ENCODE peak calls at places on chromosome 3, in five cellular contexts. N is mesendoderm, C is NCI-H774, F is HEK293T, L is choroid plexus epithelial cell. E is an unnamed sample.

GRCh38 chr3:55160241-55160877 is 232.5 kb upstream of the LRTM1 start:
- DNase-seq in C (no peak), L (peak; percentile 88), N (peak; percentile 45), F (no peak), E (peak; percentile 99)

GRCh38 chr3:72223116-72223515 is 438.2 kb upstream of the PROK2 start:
- DNase-seq in N (no peak), L (peak; percentile 22), C (no peak), F (no peak), E (no peak)

GRCh38 chr3:157865449-157865862 is 240.8 kb downstream of the SHOX2 start:
- DNase-seq in N (peak; percentile 65), F (peak; percentile 78), C (peak; percentile 44), L (peak; percentile 11), E (no peak)

GRCh38 chr3:182092662-182093262 is 381.0 kb downstream of the SOX2 start:
- DNase-seq in L (no peak), N (no peak), F (no peak), C (peak; percentile 64), E (no peak)

GRCh38 chr3:135908225-135908624 is 57.3 kb upstream of the PPP2R3A start:
- DNase-seq in C (no peak), N (peak; percentile 75), L (no peak), F (no peak), E (no peak)

GRCh38 chr3:52636673-52637072 is 49.0 kb downstream of the PBRM1 start:
- DNase-seq in C (peak; percentile 3), L (no peak), F (no peak), N (peak; percentile 12), E (peak; percentile 41)

GRCh38 chr3:14412831-14413380 is 10.5 kb downstream of the SLC6A6 start:
- DNase-seq in L (peak; percentile 62), F (no peak), C (no peak), N (peak; percentile 84), E (no peak)

GRCh38 chr3:133747373-133747772 is 1.2 kb downstream of the TF start:
- DNase-seq in F (no peak), N (no peak), L (no peak), C (no peak), E (no peak)

GRCh38 chr3:161212892-161213291 is 8.2 kb upstream of the NMD3 start:
- DNase-seq in N (no peak), F (no peak), C (no peak), L (no peak), E (no peak)

GRCh38 chr3:136546718-136547117 is 205.5 kb downstream of the STAG1 start:
- DNase-seq in L (peak; percentile 44), F (peak; percentile 6), C (no peak), N (peak; percentile 61), E (peak; percentile 17)

GRCh38 chr3:128585974-128586373 is 64.6 kb downstream of the RPN1 start:
- DNase-seq in N (peak; percentile 58), C (no peak), L (no peak), F (no peak), E (no peak)

GRCh38 chr3:108605491-108605890 is 16.0 kb downstream of the DZIP3 start:
- DNase-seq in L (no peak), F (no peak), N (no peak), C (no peak), E (no peak)

GRCh38 chr3:129161860-129162271 is 1.0 kb upstream of the ISY1 start:
- DNase-seq in N (peak; percentile 55), C (no peak), F (peak; percentile 32), L (peak; percentile 25), E (no peak)

GRCh38 chr3:137263982-137264777 is 306.4 kb downstream of the IL20RB start:
- DNase-seq in C (peak; percentile 71), N (no peak), F (no peak), L (no peak), E (no peak)

GRCh38 chr3:48700750-48701405 is 15.2 kb upstream of the NCKIPSD start:
- DNase-seq in N (no peak), F (no peak), L (no peak), C (no peak), E (no peak)

GRCh38 chr3:133058243-133058642 is 20.1 kb downstream of the TMEM108 start:
- DNase-seq in N (no peak), C (no peak), F (no peak), L (no peak), E (no peak)

GRCh38 chr3:4852780-4853748 is 126.2 kb upstream of the BHLHE40 start:
- DNase-seq in N (peak; percentile 42), L (peak; percentile 53), C (no peak), F (no peak), E (peak; percentile 78)

GRCh38 chr3:189349772-189350171 is 178.0 kb downstream of the TPRG1 start:
- DNase-seq in C (no peak), F (no peak), N (no peak), L (no peak), E (no peak)

GRCh38 chr3:134463676-134464611 is 21.8 kb downstream of the ANAPC13 start:
- DNase-seq in F (no peak), L (peak; percentile 95), C (no peak), N (peak; percentile 99), E (peak; percentile 84)

GRCh38 chr3:87448559-87448958 is 172.2 kb upstream of the POU1F1 start:
- DNase-seq in N (no peak), L (no peak), F (no peak), C (no peak), E (no peak)

GRCh38 chr3:131491084-131491483 is 11.7 kb downstream of the MRPL3 start:
- DNase-seq in C (no peak), N (no peak), F (no peak), L (no peak), E (no peak)